ENCODE peak calls at places on chromosomes 4 and X, in four cellular contexts. O is GM12865, Z is lower lobe of right lung, G is WERI-Rb-1. P is an unnamed sample.

GRCh38 chr4:1207603-1208265 is 35.4 kb upstream of the SPON2 start:
- DNase-seq in O (no peak), Z (peak), G (peak), P (no peak)

GRCh38 chrX:54029543-54030143 is 14.6 kb downstream of the PHF8 start:
- DNase-seq in O (no peak), Z (peak), G (no peak), P (no peak)

GRCh38 chr4:51867689-51868448 is 24.9 kb downstream of the DCUN1D4 start:
- DNase-seq in O (no peak), Z (no peak), G (no peak), P (no peak)

GRCh38 chrX:102715967-102716366 is 3.7 kb downstream of the GPRASP2 start:
- DNase-seq in O (no peak), Z (no peak), G (no peak), P (no peak)

GRCh38 chrX:28205905-28206304 is 224.7 kb upstream of the DCAF8L1 start:
- DNase-seq in O (no peak), Z (no peak), G (no peak), P (no peak)

GRCh38 chrX:135625995-135626394 is 87.4 kb upstream of the CT45A1 start:
- DNase-seq in O (peak), Z (no peak), G (peak), P (no peak)

GRCh38 chrX:30643313-30643821 is 9.9 kb upstream of the GK start:
- DNase-seq in O (no peak), Z (no peak), G (no peak), P (no peak)

GRCh38 chr4:15771419-15772058 is 6.6 kb upstream of the CD38 start:
- DNase-seq in O (peak), Z (no peak), G (no peak), P (no peak)

GRCh38 chrX:154019633-154020499 is at the start of gene IRAK1:
- DNase-seq in O (peak), Z (peak), G (peak), P (peak)

GRCh38 chr4:131309628-131310027 is 1839.5 kb upstream of the PCDH10 start:
- DNase-seq in O (peak), Z (no peak), G (no peak), P (no peak)

GRCh38 chr4:3657917-3658913 is 108.0 kb upstream of the ADRA2C start:
- DNase-seq in O (no peak), Z (no peak), G (no peak), P (no peak)

GRCh38 chr4:172147702-172148101 is 334.5 kb downstream of the GALNTL6 start:
- DNase-seq in O (no peak), Z (no peak), G (no peak), P (no peak)

GRCh38 chrX:13911581-13911980 is 94.7 kb upstream of the GPM6B start:
- DNase-seq in O (no peak), Z (no peak), G (no peak), P (no peak)

GRCh38 chr4:149961876-149962597 is 116.2 kb upstream of the DCLK2 start:
- DNase-seq in O (no peak), Z (no peak), G (no peak), P (no peak)

GRCh38 chrX:70613295-70613694 is 168.7 kb downstream of the DLG3 start:
- DNase-seq in O (no peak), Z (no peak), G (no peak), P (no peak)

GRCh38 chrX:133610056-133610455 is 194.8 kb upstream of the GPC4 start:
- DNase-seq in O (no peak), Z (no peak), G (no peak), P (no peak)

GRCh38 chrX:108537005-108537404 is 97.4 kb downstream of the COL4A5 start:
- DNase-seq in O (peak), Z (no peak), G (peak), P (peak)

GRCh38 chr4:8201341-8201781 is 2.3 kb downstream of the SH3TC1 start:
- DNase-seq in O (peak), Z (no peak), G (no peak), P (no peak)

GRCh38 chrX:112083624-112084326 is 1.2 kb upstream of the TRPC5 start:
- DNase-seq in O (no peak), Z (no peak), G (no peak), P (no peak)

GRCh38 chrX:106144755-106145639 is 23.1 kb upstream of the PWWP3B start:
- DNase-seq in O (no peak), Z (no peak), G (no peak), P (no peak)

GRCh38 chr4:158741622-158742021 is 18.4 kb upstream of the PPID start:
- DNase-seq in O (no peak), Z (no peak), G (no peak), P (no peak)

GRCh38 chr4:168028568-168028967 is 63.8 kb upstream of the ANXA10 start:
- DNase-seq in O (no peak), Z (no peak), G (no peak), P (no peak)

GRCh38 chr4:174523003-174523693 is 860 bp upstream of the HPGD start:
- DNase-seq in O (no peak), Z (no peak), G (no peak), P (no peak)

GRCh38 chrX:24395775-24396174 is 35.3 kb downstream of the SUPT20HL1 start:
- DNase-seq in O (peak), Z (no peak), G (peak), P (peak)

GRCh38 chr4:102390438-102390837 is 45.2 kb upstream of the SLC39A8 start:
- DNase-seq in O (peak), Z (no peak), G (no peak), P (no peak)

GRCh38 chr4:40046311-40046980 is 10.2 kb upstream of the N4BP2 start:
- DNase-seq in O (no peak), Z (peak), G (no peak), P (no peak)

GRCh38 chr4:38663801-38664703 is at the start of gene KLF3:
- DNase-seq in O (peak), Z (peak), G (peak), P (no peak)

GRCh38 chrX:148376342-148376741 is 124.1 kb upstream of the AFF2 start:
- DNase-seq in O (no peak), Z (no peak), G (no peak), P (no peak)

GRCh38 chrX:105190252-105190853 is 30.1 kb downstream of the TEX13A start:
- DNase-seq in O (peak), Z (no peak), G (no peak), P (peak)

GRCh38 chr4:156362581-156362980 is 408.9 kb upstream of the CTSO start:
- DNase-seq in O (no peak), Z (no peak), G (no peak), P (no peak)

GRCh38 chr4:128583753-128584712 is 225.5 kb upstream of the JADE1 start:
- DNase-seq in O (no peak), Z (no peak), G (no peak), P (no peak)

DNA sequence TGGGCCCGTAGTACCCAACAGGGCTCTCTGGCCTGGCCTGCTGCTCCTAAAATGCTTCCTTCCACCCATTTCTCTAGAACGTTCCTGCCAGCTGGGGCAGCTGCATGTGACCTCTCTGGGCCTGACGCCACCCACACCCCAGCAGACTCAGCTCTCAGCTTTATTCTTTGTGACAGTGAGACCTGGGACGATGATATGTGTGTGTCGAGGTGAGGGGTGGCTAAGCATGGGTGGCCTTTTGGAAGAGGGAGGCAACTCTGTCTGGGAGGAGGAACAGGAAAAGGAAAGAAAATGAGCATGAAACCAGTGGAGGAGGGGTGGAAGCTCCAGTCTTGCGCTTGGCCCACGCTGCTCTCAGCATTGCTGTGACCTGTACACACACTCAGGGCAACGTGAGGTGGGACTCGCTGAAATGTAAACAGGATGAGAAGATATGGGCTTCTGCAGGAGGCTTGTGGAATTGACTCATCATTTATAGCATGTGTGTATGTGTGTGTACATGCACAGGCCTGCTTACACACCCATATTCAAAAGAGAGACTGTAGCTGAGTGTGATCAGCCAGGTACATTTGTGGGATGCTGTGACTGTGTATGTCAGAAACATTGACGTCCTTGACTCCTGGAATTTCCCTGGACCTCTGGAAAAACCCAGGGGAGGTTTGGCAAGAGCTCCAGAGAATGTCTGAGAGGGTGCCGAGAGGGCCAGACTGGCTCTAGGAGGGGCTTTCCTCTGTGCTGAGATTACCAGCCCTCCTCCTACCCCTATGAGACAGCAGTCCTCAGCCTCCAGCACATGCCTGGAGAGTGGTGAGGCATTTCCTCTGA is 137.9 kb downstream of the PJA1 start:
- DNase-seq in O (peak), Z (no peak), G (no peak), P (peak)
- TF ChIP-seq CTCF in O (no peak), Z (no peak), G (no peak), P (no peak)

GRCh38 chr4:118684873-118685811 is at the start of gene METTL14:
- DNase-seq in O (peak), Z (peak), G (peak), P (peak)
- TF ChIP-seq CTCF in O (no peak), Z (peak), G (no peak), P (no peak)

GRCh38 chrX:47746446-47746845 is 87.5 kb upstream of the UXT start:
- DNase-seq in O (no peak), Z (no peak), G (no peak), P (no peak)

GRCh38 chrX:47748576-47748975 is 88.1 kb upstream of the ZNF81 start:
- DNase-seq in O (no peak), Z (no peak), G (no peak), P (no peak)

GRCh38 chrX:47749185-47749967 is 87.3 kb upstream of the ZNF81 start:
- DNase-seq in O (peak), Z (no peak), G (no peak), P (no peak)

GRCh38 chrX:47752685-47753084 is 84.0 kb upstream of the ZNF81 start:
- DNase-seq in O (no peak), Z (no peak), G (no peak), P (no peak)

GRCh38 chrX:47751670-47752069 is 85.0 kb upstream of the ZNF81 start:
- DNase-seq in O (peak), Z (peak), G (peak), P (peak)
- TF ChIP-seq CTCF in O (peak), Z (peak), G (peak), P (no peak)

DNA sequence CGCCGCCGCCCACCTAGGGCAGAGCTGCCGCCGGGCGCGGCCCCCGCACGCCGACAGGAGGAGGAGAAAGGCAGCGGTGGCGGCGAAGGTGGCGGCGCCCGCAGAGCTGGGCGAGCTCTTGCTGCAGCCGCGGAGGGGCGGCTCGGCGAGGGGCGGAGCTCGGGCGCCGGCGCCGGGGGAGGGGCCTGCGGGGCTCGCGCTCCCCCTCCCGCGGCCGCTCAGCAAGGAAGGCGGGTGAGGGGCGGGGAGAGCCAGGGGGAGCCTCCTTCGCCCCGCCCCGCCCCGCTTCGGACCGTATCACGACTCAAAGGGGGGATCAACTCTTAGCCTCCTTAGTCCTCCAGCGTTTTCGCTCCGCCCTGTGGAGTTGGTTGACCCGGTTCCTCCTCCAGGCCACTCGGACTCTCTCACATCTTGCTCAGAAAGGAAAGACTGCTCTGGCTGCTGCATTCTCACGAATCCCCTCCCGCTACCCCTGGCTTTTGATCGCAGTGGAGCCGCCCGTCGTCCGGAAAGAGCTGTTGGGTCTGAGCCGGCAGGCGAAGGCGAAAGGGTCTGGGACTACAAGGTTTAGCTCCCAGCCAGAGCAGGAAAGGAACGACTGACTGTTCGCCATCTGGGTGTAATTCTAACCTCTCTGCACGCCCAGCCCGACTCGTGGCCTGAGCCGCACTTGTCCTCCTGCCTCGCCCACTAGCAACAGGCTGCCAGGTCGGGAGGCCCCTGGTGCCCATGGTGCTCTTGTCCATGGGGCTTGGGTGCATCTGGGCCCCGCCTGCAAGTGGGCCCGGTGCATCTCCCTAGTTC is at the start of gene ATP8A1:
- DNase-seq in O (peak), Z (peak), G (peak), P (peak)
- TF ChIP-seq CTCF in O (no peak), Z (no peak), G (no peak), P (no peak)

DNA sequence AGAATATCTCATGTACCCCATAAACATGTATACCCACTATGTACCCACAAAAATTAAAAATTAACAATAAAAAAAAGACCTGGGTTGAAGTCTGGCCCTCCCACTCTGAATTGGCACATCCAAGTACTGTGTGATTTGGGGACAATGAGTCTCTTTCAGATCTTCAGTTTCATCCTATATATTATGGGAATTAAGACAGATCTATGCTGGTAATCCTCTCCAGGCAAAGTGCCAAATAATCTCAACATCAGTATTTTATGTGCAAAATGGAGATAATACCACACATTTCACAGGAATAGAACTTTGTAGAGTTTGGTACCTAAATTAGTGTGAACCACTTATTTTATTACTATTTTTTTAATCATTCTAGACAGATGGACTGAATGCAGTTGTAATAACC is 11.0 kb upstream of the SCD5 start:
- DNase-seq in O (no peak), Z (no peak), G (no peak), P (no peak)
- TF ChIP-seq CTCF in O (no peak), Z (no peak), G (no peak), P (no peak)

GRCh38 chr4:26870576-26871260 is 10.1 kb downstream of the STIM2 start:
- DNase-seq in O (no peak), Z (no peak), G (no peak), P (no peak)

GRCh38 chr4:26864904-26865303 is 4.3 kb downstream of the STIM2 start:
- DNase-seq in O (no peak), Z (no peak), G (no peak), P (no peak)

GRCh38 chr4:26866781-26867180 is 6.1 kb downstream of the STIM2 start:
- DNase-seq in O (no peak), Z (no peak), G (no peak), P (no peak)

GRCh38 chr4:26866203-26866602 is 5.6 kb downstream of the STIM2 start:
- DNase-seq in O (no peak), Z (no peak), G (no peak), P (no peak)

GRCh38 chr4:26867914-26868684 is 7.5 kb downstream of the STIM2 start:
- DNase-seq in O (no peak), Z (no peak), G (no peak), P (no peak)
- TF ChIP-seq CTCF in O (no peak), Z (no peak), G (no peak), P (no peak)

GRCh38 chrX:110219920-110220319 is 98.0 kb downstream of the AMMECR1 start:
- DNase-seq in O (no peak), Z (no peak), G (no peak), P (no peak)
- TF ChIP-seq CTCF in O (no peak), Z (no peak), G (no peak), P (no peak)

DNA sequence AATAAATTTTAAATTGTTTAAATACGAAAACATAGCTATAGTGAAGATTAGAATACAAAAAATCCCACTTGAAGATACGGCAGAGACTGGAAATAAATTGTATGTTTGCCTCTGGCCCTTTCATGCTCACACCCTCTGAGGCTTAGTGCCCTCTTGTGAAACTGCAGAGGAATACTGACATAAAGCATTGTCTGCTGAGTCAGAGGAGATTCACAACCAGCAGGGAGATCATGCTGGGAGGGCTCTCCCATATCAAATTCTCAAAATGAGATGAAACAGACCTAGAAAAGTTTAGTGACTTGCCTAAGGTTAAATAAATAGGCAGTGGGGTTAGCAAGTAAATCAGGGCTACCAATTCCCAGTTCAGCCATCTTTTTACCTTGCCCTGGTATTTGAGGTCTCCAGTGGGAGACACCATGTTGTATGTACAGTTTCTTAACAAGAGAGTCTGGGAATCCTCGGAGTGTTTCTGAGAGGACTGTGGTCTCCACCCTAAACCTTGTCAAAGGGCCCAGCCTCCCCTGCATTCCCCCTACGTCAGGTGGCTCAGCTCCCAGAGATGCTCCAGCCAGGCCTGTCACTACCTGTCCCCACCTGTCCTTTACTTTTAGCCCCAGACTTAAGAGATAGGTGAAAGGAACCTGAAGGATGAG is 581.4 kb upstream of the DIPK2B start:
- DNase-seq in O (no peak), Z (no peak), G (no peak), P (no peak)
- TF ChIP-seq CTCF in O (no peak), Z (peak), G (no peak), P (no peak)

GRCh38 chrX:12497832-12498591 is 293.2 kb upstream of the PRPS2 start:
- DNase-seq in O (peak), Z (no peak), G (peak), P (peak)

GRCh38 chrX:12489341-12489740 is 301.9 kb upstream of the PRPS2 start:
- DNase-seq in O (no peak), Z (no peak), G (no peak), P (no peak)

GRCh38 chrX:12496343-12496742 is 294.9 kb upstream of the PRPS2 start:
- DNase-seq in O (no peak), Z (no peak), G (no peak), P (no peak)

GRCh38 chrX:12488781-12489180 is 302.4 kb upstream of the PRPS2 start:
- DNase-seq in O (no peak), Z (no peak), G (no peak), P (no peak)

GRCh38 chrX:12494400-12495138 is 296.6 kb upstream of the PRPS2 start:
- DNase-seq in O (peak), Z (no peak), G (no peak), P (no peak)
- TF ChIP-seq CTCF in O (no peak), Z (no peak), G (no peak), P (no peak)

DNA sequence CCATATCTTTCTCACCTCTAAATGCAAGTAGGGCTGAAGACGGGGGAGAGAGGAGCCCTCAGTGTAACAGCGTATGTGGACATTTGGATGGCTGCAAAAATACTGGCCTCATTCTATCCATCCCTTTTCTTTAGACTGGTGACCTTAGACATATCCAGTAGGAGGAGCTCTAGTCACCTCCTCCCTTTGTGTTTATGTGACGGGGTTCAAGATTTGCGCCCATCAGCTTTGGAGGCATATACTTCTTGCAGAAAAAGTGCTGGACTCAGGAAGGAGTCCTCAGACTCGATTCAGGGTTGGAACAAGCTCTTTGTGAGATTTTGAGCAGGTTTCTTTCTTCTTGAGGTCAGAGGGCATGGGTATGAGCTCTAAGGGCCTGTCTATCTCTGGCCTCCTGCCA is 86.2 kb downstream of the MAMLD1 start:
- DNase-seq in O (peak), Z (no peak), G (no peak), P (no peak)
- TF ChIP-seq CTCF in O (peak), Z (no peak), G (peak), P (no peak)

P was measured in nephron progenitor cell.